ENCODE peak calls at places on chromosomes 16 and 17, in ten cellular contexts. N is lower leg skin; H is left kidney; K is mesothelial cell of epicardium; J is foreskin fibroblast; B is RWPE1; C is activated CD8-positive, alpha-beta T cell treated with anti-CD3 and anti-CD28 coated beads for 36 hours; A is WTC11; Z is GM18507; F is T-helper 1 cell. U is an unnamed sample.

GRCh38 chr16:11501583-11502138 is 85.1 kb downstream of the LITAF start:
- DNase-seq in A (peak), J (no peak), K (no peak), B (no peak), Z (no peak), C (no peak), H (no peak), F (no peak), N (no peak), U (no peak)

GRCh38 chr16:57091990-57092785 is at the start of gene CPNE2:
- DNase-seq in Z (no peak), K (peak), A (peak), N (peak), H (peak), C (peak), B (peak), F (no peak), J (peak), U (peak)

GRCh38 chr16:9549487-9549886 is 458.0 kb downstream of the HAPSTR1 start:
- DNase-seq in H (no peak), A (no peak), B (no peak), F (no peak), J (no peak), N (no peak), Z (no peak), C (no peak), K (no peak), U (no peak)

GRCh38 chr16:80107900-80108299 is 432.9 kb upstream of the DYNLRB2 start:
- DNase-seq in J (peak), C (no peak), B (no peak), H (no peak), N (no peak), Z (no peak), A (no peak), F (no peak), K (no peak), U (no peak)

GRCh38 chr17:14197582-14197981 is 39.1 kb downstream of the CDRT15 start:
- DNase-seq in C (peak), N (no peak), A (no peak), B (no peak), F (no peak), K (no peak), H (no peak), J (no peak), Z (no peak), U (no peak)

GRCh38 chr17:31052187-31052889 is 42.4 kb upstream of the NF1 start:
- DNase-seq in J (peak), K (no peak), F (no peak), Z (no peak), A (no peak), H (no peak), N (peak), C (no peak), B (peak), U (no peak)

GRCh38 chr17:67606471-67606870 is 111.3 kb upstream of the NOL11 start:
- DNase-seq in J (no peak), A (no peak), Z (no peak), F (no peak), H (no peak), B (no peak), C (no peak), N (peak), K (peak), U (peak)

GRCh38 chr17:41322264-41322902 is 6.9 kb upstream of the KRTAP17-1 start:
- DNase-seq in C (no peak), F (no peak), J (peak), K (no peak), B (peak), N (peak), Z (no peak), H (peak), A (no peak), U (peak)

GRCh38 chr17:3864534-3864933 is 18.5 kb upstream of the NCBP3 start:
- DNase-seq in B (no peak), N (no peak), K (no peak), F (no peak), H (no peak), J (no peak), A (no peak), Z (no peak), C (no peak), U (no peak)

GRCh38 chr16:74034862-74035261 is 261.8 kb upstream of the PSMD7 start:
- DNase-seq in N (no peak), A (no peak), B (peak), H (peak), K (no peak), F (no peak), J (no peak), C (no peak), Z (no peak), U (peak)

GRCh38 chr16:25033852-25034251 is 18.7 kb upstream of the ARHGAP17 start:
- DNase-seq in J (no peak), K (no peak), C (no peak), Z (no peak), H (no peak), A (no peak), F (no peak), N (no peak), B (no peak), U (no peak)

GRCh38 chr16:12620150-12620549 is 183.5 kb downstream of the CPPED1 start:
- DNase-seq in A (no peak), F (no peak), K (no peak), J (no peak), N (no peak), H (no peak), B (no peak), Z (no peak), C (no peak), U (no peak)

GRCh38 chr17:75476274-75476673 is 19.8 kb downstream of the TMEM94 start:
- DNase-seq in H (peak), A (no peak), N (no peak), F (no peak), J (no peak), C (no peak), K (no peak), Z (no peak), B (no peak), U (no peak)

GRCh38 chr17:62661337-62661736 is 33.9 kb downstream of the MRC2 start:
- DNase-seq in Z (no peak), J (no peak), K (no peak), B (no peak), A (no peak), C (no peak), F (no peak), N (no peak), H (no peak), U (no peak)

GRCh38 chr17:50139950-50140885 is 10.3 kb upstream of the SAMD14 start:
- DNase-seq in N (peak), A (peak), J (peak), C (peak), Z (no peak), F (peak), B (peak), K (peak), H (peak), U (peak)

GRCh38 chr17:56478836-56479447 is 114.6 kb upstream of the NOG start:
- DNase-seq in H (peak), J (peak), C (peak), K (no peak), Z (no peak), A (peak), F (no peak), B (peak), N (no peak), U (peak)

GRCh38 chr17:82388223-82388921 is 16.8 kb downstream of the UTS2R start:
- DNase-seq in Z (no peak), C (no peak), A (no peak), H (no peak), J (no peak), F (no peak), B (no peak), N (no peak), K (no peak), U (peak)

GRCh38 chr16:61419771-61420170 is 616.5 kb downstream of the CDH8 start:
- DNase-seq in J (no peak), B (no peak), H (no peak), F (no peak), Z (no peak), K (no peak), N (no peak), C (no peak), A (no peak), U (no peak)

GRCh38 chr16:69107311-69107962 is 2.0 kb downstream of the HAS3 start:
- DNase-seq in B (peak), A (peak), K (no peak), C (no peak), N (no peak), Z (no peak), H (peak), J (no peak), F (no peak), U (no peak)

GRCh38 chr16:1823821-1824220 is 2.8 kb downstream of the HAGH start:
- DNase-seq in Z (no peak), F (no peak), C (peak), H (peak), K (no peak), A (peak), J (peak), B (peak), N (no peak), U (peak)

GRCh38 chr17:49213803-49214202 is 3.3 kb downstream of the ABI3 start:
- DNase-seq in J (no peak), F (no peak), K (no peak), N (no peak), A (no peak), Z (no peak), B (no peak), H (no peak), C (no peak), U (no peak)

GRCh38 chr16:67884684-67885083 is at the start of gene NRN1L:
- DNase-seq in B (peak), J (peak), F (no peak), A (peak), Z (no peak), C (no peak), N (peak), K (peak), H (peak), U (no peak)

GRCh38 chr17:64084086-64084939 is 45.6 kb downstream of the ERN1 start:
- DNase-seq in B (no peak), K (no peak), H (peak), C (no peak), F (no peak), Z (no peak), J (no peak), N (no peak), A (peak), U (peak)

GRCh38 chr16:84703671-84704070 is 3.9 kb downstream of the USP10 start:
- DNase-seq in Z (no peak), K (no peak), N (no peak), H (no peak), B (no peak), A (no peak), J (no peak), C (no peak), F (no peak), U (no peak)

GRCh38 chr16:68233835-68234187 is 2.1 kb downstream of the ESRP2 start:
- DNase-seq in H (no peak), K (no peak), F (no peak), C (no peak), B (no peak), N (peak), J (no peak), Z (no peak), A (no peak), U (no peak)

GRCh38 chr17:78412403-78412802 is 34.0 kb downstream of the PGS1 start:
- DNase-seq in K (no peak), N (no peak), Z (no peak), A (no peak), J (no peak), F (no peak), C (peak), B (no peak), H (peak), U (peak)

GRCh38 chr17:49616546-49617205 is 41.0 kb downstream of the NXPH3 start:
- DNase-seq in Z (no peak), N (peak), B (no peak), H (no peak), K (no peak), A (no peak), F (no peak), C (no peak), J (no peak), U (no peak)

GRCh38 chr16:59684911-59685310 is 950.8 kb upstream of the GOT2 start:
- DNase-seq in C (no peak), N (no peak), Z (no peak), H (no peak), K (no peak), F (no peak), J (peak), A (no peak), B (peak), U (no peak)

GRCh38 chr16:25009822-25010221 is 5.3 kb downstream of the ARHGAP17 start:
- DNase-seq in H (no peak), B (no peak), K (no peak), Z (no peak), N (no peak), J (no peak), C (no peak), A (no peak), F (no peak), U (no peak)

GRCh38 chr17:41442772-41443171 is 2.0 kb upstream of the KRT38 start:
- DNase-seq in A (no peak), J (no peak), Z (no peak), B (no peak), K (no peak), C (no peak), F (no peak), H (no peak), N (no peak), U (no peak)

GRCh38 chr16:50326835-50327465 is 41.8 kb downstream of the BRD7 start:
- DNase-seq in Z (peak), J (peak), B (no peak), H (peak), A (no peak), N (no peak), K (no peak), F (peak), C (peak), U (peak)

U was measured in HT-29.